ENCODE peak calls at places on chromosome 22, in ten cellular contexts. D is caudate nucleus, O is psoas muscle, X is foreskin keratinocyte, P is mesendoderm, L is Panc1, H is Karpas-422, G is IMR-90, R is hepatocyte, T is colonic mucosa. W is an unnamed sample.

GRCh38 chr22:26565181-26565580 is 24.8 kb downstream of the TPST2 start:
- DNase-seq in D (no peak), O (peak; percentile 26), X (no peak), P (no peak), L (no peak), H (peak; percentile 56), G (no peak), R (no peak), T (no peak), W (no peak)

GRCh38 chr22:26321469-26321913 is 107.6 kb upstream of the ASPHD2 start:
- DNase-seq in D (no peak), O (peak; percentile 90), X (no peak), P (peak; percentile 70), L (no peak), H (no peak), G (peak; percentile 45), R (no peak), T (no peak), W (no peak)

GRCh38 chr22:39364646-39365405 is 15.0 kb downstream of the SYNGR1 start:
- DNase-seq in D (no peak), O (no peak), X (no peak), P (no peak), L (no peak), H (no peak), G (no peak), R (no peak), T (no peak), W (no peak)

GRCh38 chr22:48822278-48823233 is 1005.1 kb downstream of the BRD1 start:
- DNase-seq in D (no peak), O (no peak), X (no peak), P (no peak), L (no peak), H (no peak), G (no peak), R (no peak), T (no peak), W (no peak)

GRCh38 chr22:32327596-32328171 is 30.0 kb upstream of the RFPL3 start:
- DNase-seq in D (no peak), O (no peak), X (no peak), P (no peak), L (no peak), H (no peak), G (no peak), R (no peak), T (no peak), W (no peak)

GRCh38 chr22:33787645-33788456 is 132.4 kb downstream of the LARGE1 start:
- DNase-seq in D (no peak), O (no peak), X (no peak), P (no peak), L (no peak), H (no peak), G (peak; percentile 6), R (no peak), T (no peak), W (no peak)

GRCh38 chr22:27212617-27213177 is 555.3 kb downstream of the MIAT start:
- DNase-seq in D (no peak), O (peak; percentile 62), X (peak; percentile 66), P (peak; percentile 44), L (no peak), H (peak; percentile 54), G (peak; percentile 98), R (peak; percentile 94), T (peak; percentile 75), W (peak; percentile 52)

GRCh38 chr22:31093956-31094622 is 13.0 kb downstream of the SMTN start:
- DNase-seq in D (no peak), O (peak; percentile 81), X (no peak), P (no peak), L (no peak), H (no peak), G (no peak), R (no peak), T (no peak), W (no peak)

GRCh38 chr22:39522567-39523300 is 2.4 kb downstream of the ATF4 start:
- DNase-seq in D (no peak), O (peak; percentile 82), X (no peak), P (no peak), L (no peak), H (peak; percentile 78), G (peak; percentile 66), R (no peak), T (peak; percentile 70), W (no peak)

GRCh38 chr22:31244044-31244942 is 32.2 kb downstream of the LIMK2 start:
- DNase-seq in D (no peak), O (peak; percentile 75), X (peak; percentile 45), P (peak; percentile 97), L (no peak), H (no peak), G (peak; percentile 80), R (peak; percentile 63), T (no peak), W (no peak)

GRCh38 chr22:23697031-23697970 is 6.5 kb downstream of the RGL4 start:
- DNase-seq in D (no peak), O (no peak), X (no peak), P (no peak), L (no peak), H (peak; percentile 52), G (no peak), R (no peak), T (no peak), W (no peak)

GRCh38 chr22:49930596-49931412 is 12.4 kb downstream of the CRELD2 start:
- DNase-seq in D (peak; percentile 75), O (peak; percentile 83), X (peak; percentile 32), P (peak; percentile 65), L (no peak), H (peak; percentile 78), G (peak; percentile 66), R (peak; percentile 81), T (peak; percentile 85), W (peak; percentile 37)

GRCh38 chr22:32389685-32390084 is 22.4 kb downstream of the RTCB start:
- DNase-seq in D (no peak), O (no peak), X (no peak), P (peak; percentile 31), L (no peak), H (peak; percentile 65), G (peak; percentile 11), R (peak; percentile 42), T (no peak), W (no peak)

GRCh38 chr22:29307658-29308147 is 1.3 kb downstream of the GAS2L1 start:
- DNase-seq in D (no peak), O (no peak), X (no peak), P (no peak), L (no peak), H (no peak), G (no peak), R (no peak), T (no peak), W (no peak)

GRCh38 chr22:47817380-47817779 is 1054.9 kb downstream of the TBC1D22A start:
- DNase-seq in D (no peak), O (no peak), X (no peak), P (no peak), L (no peak), H (no peak), G (no peak), R (no peak), T (no peak), W (no peak)

GRCh38 chr22:49334589-49334873 is 493.1 kb downstream of the BRD1 start:
- DNase-seq in D (no peak), O (no peak), X (no peak), P (peak; percentile 10), L (no peak), H (no peak), G (no peak), R (no peak), T (no peak), W (no peak)

GRCh38 chr22:28882878-28883656 is at the start of gene ZNRF3:
- DNase-seq in D (peak; percentile 97), O (peak; percentile 96), X (no peak), P (peak; percentile 94), L (no peak), H (peak; percentile 65), G (peak; percentile 91), R (peak; percentile 99), T (peak; percentile 94), W (peak; percentile 54)

GRCh38 chr22:28207281-28208030 is 288.4 kb upstream of the PITPNB start:
- DNase-seq in D (no peak), O (no peak), X (no peak), P (no peak), L (no peak), H (no peak), G (peak; percentile 45), R (no peak), T (no peak), W (no peak)

GRCh38 chr22:46675938-46676337 is 55.8 kb downstream of the GRAMD4 start:
- DNase-seq in D (no peak), O (no peak), X (no peak), P (no peak), L (no peak), H (no peak), G (no peak), R (no peak), T (no peak), W (no peak)
- H3K27ac ChIP-seq in D (no peak overlapping the region), O (peak overlapping the region; percentile 60), X (no peak overlapping the region), P (no peak overlapping the region), L (no peak overlapping the region), H (no peak overlapping the region), G (no peak overlapping the region), R (no peak overlapping the region), T (no peak overlapping the region), W (no peak overlapping the region)

GRCh38 chr22:19884954-19885751 is 30.5 kb upstream of the GNB1L start:
- DNase-seq in D (no peak), O (no peak), X (no peak), P (no peak), L (no peak), H (no peak), G (no peak), R (no peak), T (no peak), W (no peak)
- H3K27ac ChIP-seq in D (no peak overlapping the region), O (no peak overlapping the region), X (no peak overlapping the region), P (no peak overlapping the region), L (peak overlapping the region; percentile 57), H (no peak overlapping the region), G (no peak overlapping the region), R (no peak overlapping the region), T (no peak overlapping the region), W (no peak overlapping the region)

DNA sequence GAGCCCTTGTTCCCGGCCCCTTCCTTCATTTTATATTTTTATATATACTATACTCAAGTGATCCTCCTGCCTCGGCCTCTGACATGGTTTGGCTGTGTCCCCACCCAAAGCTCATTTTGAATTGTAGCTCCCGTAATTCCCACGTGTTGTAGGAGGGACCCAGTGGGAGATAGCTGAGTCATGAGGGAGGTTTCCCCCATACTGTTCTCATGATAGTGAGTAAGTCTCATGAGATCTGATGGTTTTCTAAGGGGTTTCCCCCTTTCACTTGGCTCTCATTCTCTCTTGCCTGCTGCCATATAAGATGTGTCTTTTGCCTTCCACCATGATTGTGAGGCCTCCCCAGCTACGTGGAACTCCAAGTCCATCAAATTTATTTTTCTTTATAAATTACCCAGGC is 7.2 kb upstream of the ZNF280A start:
- DNase-seq in D (no peak), O (no peak), X (no peak), P (no peak), L (no peak), H (no peak), G (no peak), R (no peak), T (no peak), W (no peak)
- H3K27ac ChIP-seq in D (no peak overlapping the region), O (no peak overlapping the region), X (no peak overlapping the region), P (no peak overlapping the region), L (no peak overlapping the region), H (no peak overlapping the region), G (no peak overlapping the region), R (no peak overlapping the region), T (no peak overlapping the region), W (no peak overlapping the region)

DNA sequence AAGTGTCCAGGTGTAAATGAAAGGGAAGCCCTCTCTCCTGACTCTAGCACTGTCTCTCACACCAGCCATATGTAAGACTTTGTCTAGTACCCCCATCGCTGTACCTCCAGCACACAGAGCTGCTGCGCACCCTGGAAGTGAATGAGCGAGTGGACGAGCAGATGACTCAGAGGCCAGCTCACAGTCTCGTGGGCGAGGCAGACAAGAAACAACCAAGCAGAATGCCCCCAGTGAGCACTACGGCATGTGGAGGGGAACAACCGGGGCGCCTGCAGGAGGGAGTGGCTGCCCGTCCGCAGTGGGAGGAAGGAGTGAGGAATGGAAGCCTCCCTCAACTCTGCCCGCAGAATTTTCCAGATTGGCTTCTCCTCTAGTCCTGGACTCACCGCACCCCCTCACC is 46.4 kb downstream of the MCM5 start:
- DNase-seq in D (no peak), O (no peak), X (peak; percentile 77), P (no peak), L (no peak), H (no peak), G (peak; percentile 95), R (peak; percentile 77), T (no peak), W (peak; percentile 51)
- H3K27ac ChIP-seq in D (no peak overlapping the region), O (no peak overlapping the region), X (peak overlapping the region; percentile 52), P (no peak overlapping the region), L (peak overlapping the region; percentile 18), H (no peak overlapping the region), G (peak overlapping the region; percentile 66), R (peak overlapping the region; percentile 55), T (peak overlapping the region; percentile 22), W (peak overlapping the region; percentile 42)